ENCODE peak calls at places on chromosomes 11 and 22, in eight cellular contexts. One of them, this sample, is unnamed.

GRCh38 chr11:89136606-89137005 is 41.1 kb upstream of the TYR start:
- DNase-seq in HepG2: no peak
- DNase-seq in K562: no peak
- DNase-seq in HCT116: no peak
- DNase-seq in GM12878: no peak
- DNase-seq in A549: no peak
- DNase-seq in SK-N-SH: no peak
- DNase-seq in H1: no peak
- DNase-seq in this sample: no peak

GRCh38 chr11:2825886-2826678 is 59.5 kb downstream of the CDKN1C start:
- DNase-seq in HepG2: peak
- DNase-seq in K562: no peak
- DNase-seq in HCT116: no peak
- DNase-seq in GM12878: no peak
- DNase-seq in A549: no peak
- DNase-seq in SK-N-SH: peak
- DNase-seq in H1: peak
- DNase-seq in this sample: peak

GRCh38 chr22:37674951-37675929 is at the start of gene LGALS1:
- DNase-seq in HepG2: peak
- DNase-seq in K562: peak
- DNase-seq in HCT116: peak
- DNase-seq in GM12878: no peak
- DNase-seq in A549: peak
- DNase-seq in SK-N-SH: peak
- DNase-seq in H1: no peak
- DNase-seq in this sample: peak

GRCh38 chr22:45296628-45297297 is 12.0 kb downstream of the UPK3A start:
- DNase-seq in HepG2: no peak
- DNase-seq in K562: no peak
- DNase-seq in HCT116: no peak
- DNase-seq in GM12878: no peak
- DNase-seq in A549: no peak
- DNase-seq in SK-N-SH: no peak
- DNase-seq in H1: no peak
- DNase-seq in this sample: no peak

GRCh38 chr22:37675930-37676571 is 615 bp downstream of the LGALS1 start:
- DNase-seq in HepG2: no peak
- DNase-seq in K562: no peak
- DNase-seq in HCT116: no peak
- DNase-seq in GM12878: no peak
- DNase-seq in A549: peak
- DNase-seq in SK-N-SH: peak
- DNase-seq in H1: no peak
- DNase-seq in this sample: no peak

GRCh38 chr11:112610996-112611795 is 350.0 kb upstream of the NCAM1 start:
- DNase-seq in HepG2: no peak
- DNase-seq in K562: no peak
- DNase-seq in HCT116: no peak
- DNase-seq in GM12878: no peak
- DNase-seq in A549: no peak
- DNase-seq in SK-N-SH: no peak
- DNase-seq in H1: no peak
- DNase-seq in this sample: no peak

GRCh38 chr11:129972596-129972995 is 30.0 kb downstream of the PRDM10 start:
- DNase-seq in HepG2: no peak
- DNase-seq in K562: no peak
- DNase-seq in HCT116: no peak
- DNase-seq in GM12878: no peak
- DNase-seq in A549: no peak
- DNase-seq in SK-N-SH: no peak
- DNase-seq in H1: no peak
- DNase-seq in this sample: no peak

GRCh38 chr11:122069946-122070345 is 46.1 kb downstream of the BLID start:
- DNase-seq in HepG2: peak
- DNase-seq in K562: no peak
- DNase-seq in HCT116: no peak
- DNase-seq in GM12878: no peak
- DNase-seq in A549: peak
- DNase-seq in SK-N-SH: peak
- DNase-seq in H1: no peak
- DNase-seq in this sample: peak

GRCh38 chr11:47488111-47488510 is 39.2 kb upstream of the RAPSN start:
- DNase-seq in HepG2: peak
- DNase-seq in K562: no peak
- DNase-seq in HCT116: no peak
- DNase-seq in GM12878: no peak
- DNase-seq in A549: no peak
- DNase-seq in SK-N-SH: no peak
- DNase-seq in H1: no peak
- DNase-seq in this sample: no peak

GRCh38 chr22:19422440-19423301 is 8.9 kb downstream of the HIRA start:
- DNase-seq in HepG2: no peak
- DNase-seq in K562: no peak
- DNase-seq in HCT116: no peak
- DNase-seq in GM12878: no peak
- DNase-seq in A549: no peak
- DNase-seq in SK-N-SH: no peak
- DNase-seq in H1: no peak
- DNase-seq in this sample: no peak

GRCh38 chr22:45642966-45643365 is 28.7 kb upstream of the ATXN10 start:
- DNase-seq in HepG2: no peak
- DNase-seq in K562: no peak
- DNase-seq in HCT116: no peak
- DNase-seq in GM12878: no peak
- DNase-seq in A549: no peak
- DNase-seq in SK-N-SH: no peak
- DNase-seq in H1: no peak
- DNase-seq in this sample: no peak

GRCh38 chr11:77009533-77010160 is 24.6 kb upstream of the B3GNT6 start:
- DNase-seq in HepG2: no peak
- DNase-seq in K562: no peak
- DNase-seq in HCT116: no peak
- DNase-seq in GM12878: no peak
- DNase-seq in A549: no peak
- DNase-seq in SK-N-SH: no peak
- DNase-seq in H1: no peak
- DNase-seq in this sample: no peak

GRCh38 chr11:1161410-1162152 is 3.8 kb downstream of the MUC5AC start:
- DNase-seq in HepG2: no peak
- DNase-seq in K562: no peak
- DNase-seq in HCT116: no peak
- DNase-seq in GM12878: no peak
- DNase-seq in A549: no peak
- DNase-seq in SK-N-SH: peak
- DNase-seq in H1: no peak
- DNase-seq in this sample: no peak

GRCh38 chr11:746289-747175 is 732 bp upstream of the TALDO1 start:
- DNase-seq in HepG2: no peak
- DNase-seq in K562: no peak
- DNase-seq in HCT116: no peak
- DNase-seq in GM12878: no peak
- DNase-seq in A549: peak
- DNase-seq in SK-N-SH: no peak
- DNase-seq in H1: no peak
- DNase-seq in this sample: peak

DNA sequence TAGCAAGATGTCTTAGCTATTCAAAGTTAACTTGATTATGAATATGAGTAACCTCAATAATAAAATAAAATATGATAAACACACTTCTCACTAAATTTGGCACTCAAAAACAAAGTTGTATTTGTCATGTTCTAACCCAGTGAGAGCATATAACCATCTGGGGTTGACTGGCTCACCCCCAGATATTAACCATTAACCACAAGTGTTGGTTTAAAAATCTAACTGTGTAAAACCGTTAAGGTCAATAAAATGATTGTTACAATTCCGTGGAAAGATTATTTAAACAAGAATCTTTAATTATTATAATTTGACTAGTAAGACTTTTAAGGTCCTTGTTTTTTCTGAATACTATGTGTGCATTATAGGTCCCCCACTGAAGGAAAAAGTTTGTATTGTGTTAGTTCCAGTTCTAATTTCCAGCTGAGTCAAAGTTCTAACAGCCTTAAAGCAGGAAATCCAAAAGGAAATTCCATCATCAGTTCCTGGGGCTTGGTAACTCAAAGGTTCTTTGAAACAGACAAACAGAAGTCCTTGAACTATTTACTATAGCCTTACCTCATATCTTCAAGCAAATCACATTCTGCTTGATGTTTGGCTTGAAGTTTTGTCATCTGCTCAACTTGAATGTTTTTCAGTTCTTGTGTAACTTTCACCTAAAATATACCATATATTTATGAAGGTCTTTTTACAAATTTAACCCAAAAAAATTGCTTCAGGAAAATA is 2.5 kb downstream of the FCHSD2 start:
- DNase-seq in HepG2: peak
- DNase-seq in K562: no peak
- DNase-seq in HCT116: no peak
- DNase-seq in GM12878: no peak
- DNase-seq in A549: peak
- DNase-seq in SK-N-SH: no peak
- DNase-seq in H1: no peak
- DNase-seq in this sample: peak
- TF ChIP-seq RAD21 in HepG2: no peak
- TF ChIP-seq RAD21 in K562: no peak
- TF ChIP-seq RAD21 in HCT116: no peak
- TF ChIP-seq RAD21 in GM12878: no peak
- TF ChIP-seq RAD21 in A549: no peak
- TF ChIP-seq RAD21 in SK-N-SH: no peak
- TF ChIP-seq RAD21 in H1: no peak
- TF ChIP-seq RAD21 in this sample: no peak

GRCh38 chr22:39405346-39406085 is 5.9 kb downstream of the TAB1 start:
- DNase-seq in HepG2: no peak
- DNase-seq in K562: no peak
- DNase-seq in HCT116: no peak
- DNase-seq in GM12878: no peak
- DNase-seq in A549: no peak
- DNase-seq in SK-N-SH: no peak
- DNase-seq in H1: no peak
- DNase-seq in this sample: peak
- TF ChIP-seq RAD21 in HepG2: no peak
- TF ChIP-seq RAD21 in K562: no peak
- TF ChIP-seq RAD21 in HCT116: no peak
- TF ChIP-seq RAD21 in GM12878: no peak
- TF ChIP-seq RAD21 in A549: no peak
- TF ChIP-seq RAD21 in SK-N-SH: no peak
- TF ChIP-seq RAD21 in H1: no peak
- TF ChIP-seq RAD21 in this sample: no peak

GRCh38 chr22:40271440-40271839 is 74.9 kb upstream of the ADSL start:
- DNase-seq in HepG2: no peak
- DNase-seq in K562: no peak
- DNase-seq in HCT116: no peak
- DNase-seq in GM12878: no peak
- DNase-seq in A549: no peak
- DNase-seq in SK-N-SH: no peak
- DNase-seq in H1: no peak
- DNase-seq in this sample: no peak

GRCh38 chr22:40279017-40279416 is 67.3 kb upstream of the ADSL start:
- DNase-seq in HepG2: no peak
- DNase-seq in K562: no peak
- DNase-seq in HCT116: no peak
- DNase-seq in GM12878: no peak
- DNase-seq in A549: no peak
- DNase-seq in SK-N-SH: no peak
- DNase-seq in H1: no peak
- DNase-seq in this sample: no peak

GRCh38 chr22:40273319-40273718 is 73.0 kb upstream of the ADSL start:
- DNase-seq in HepG2: no peak
- DNase-seq in K562: no peak
- DNase-seq in HCT116: no peak
- DNase-seq in GM12878: no peak
- DNase-seq in A549: no peak
- DNase-seq in SK-N-SH: no peak
- DNase-seq in H1: no peak
- DNase-seq in this sample: no peak

GRCh38 chr22:40281717-40282116 is 64.6 kb upstream of the ADSL start:
- DNase-seq in HepG2: no peak
- DNase-seq in K562: no peak
- DNase-seq in HCT116: no peak
- DNase-seq in GM12878: no peak
- DNase-seq in A549: no peak
- DNase-seq in SK-N-SH: no peak
- DNase-seq in H1: no peak
- DNase-seq in this sample: no peak

DNA sequence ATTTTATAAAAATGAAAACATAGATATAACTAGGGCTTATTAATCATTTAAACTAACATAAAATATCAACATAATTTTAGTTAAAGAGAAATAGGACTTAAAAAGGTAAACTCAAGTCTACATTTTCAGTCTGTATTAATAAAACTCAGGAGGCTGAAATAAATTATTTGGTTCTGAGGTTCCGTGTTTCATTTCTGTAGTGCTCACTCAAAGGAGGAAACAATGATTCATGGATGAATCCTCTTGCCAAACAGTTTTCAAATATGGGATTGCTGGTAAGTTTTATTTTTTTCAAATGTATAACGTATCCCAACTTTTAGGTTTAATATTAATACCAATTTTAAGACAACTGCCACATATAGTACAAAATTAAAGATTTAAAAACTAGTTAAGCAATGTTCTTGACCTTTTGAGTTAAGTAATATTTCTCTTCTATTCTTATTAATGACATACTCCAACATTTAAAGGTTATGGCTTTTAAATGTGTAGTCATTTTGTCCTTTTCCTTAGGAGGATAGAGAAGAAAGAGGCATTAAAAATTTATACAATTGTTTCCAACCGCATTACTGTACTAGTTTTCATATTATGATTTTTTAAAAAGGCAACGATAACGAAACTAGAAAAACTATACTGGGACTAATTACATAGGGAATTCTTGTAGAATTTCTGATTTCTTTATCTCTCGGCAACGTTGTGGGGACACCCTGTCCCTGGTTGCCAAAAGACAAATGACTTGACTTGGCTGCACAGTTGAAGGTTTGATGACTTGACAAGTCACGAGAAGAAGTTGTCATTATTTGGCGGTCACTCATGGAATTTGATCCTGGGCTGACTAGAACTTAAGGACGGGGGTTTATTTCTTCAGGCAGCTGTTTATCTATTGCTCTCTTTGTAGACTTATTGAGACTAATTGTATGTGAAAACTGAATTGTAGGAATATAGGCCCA is 69.2 kb upstream of the ADSL start:
- DNase-seq in HepG2: no peak
- DNase-seq in K562: no peak
- DNase-seq in HCT116: no peak
- DNase-seq in GM12878: no peak
- DNase-seq in A549: no peak
- DNase-seq in SK-N-SH: no peak
- DNase-seq in H1: no peak
- DNase-seq in this sample: peak
- TF ChIP-seq RAD21 in HepG2: no peak
- TF ChIP-seq RAD21 in K562: no peak
- TF ChIP-seq RAD21 in HCT116: no peak
- TF ChIP-seq RAD21 in GM12878: no peak
- TF ChIP-seq RAD21 in A549: no peak
- TF ChIP-seq RAD21 in SK-N-SH: no peak
- TF ChIP-seq RAD21 in H1: no peak
- TF ChIP-seq RAD21 in this sample: no peak

DNA sequence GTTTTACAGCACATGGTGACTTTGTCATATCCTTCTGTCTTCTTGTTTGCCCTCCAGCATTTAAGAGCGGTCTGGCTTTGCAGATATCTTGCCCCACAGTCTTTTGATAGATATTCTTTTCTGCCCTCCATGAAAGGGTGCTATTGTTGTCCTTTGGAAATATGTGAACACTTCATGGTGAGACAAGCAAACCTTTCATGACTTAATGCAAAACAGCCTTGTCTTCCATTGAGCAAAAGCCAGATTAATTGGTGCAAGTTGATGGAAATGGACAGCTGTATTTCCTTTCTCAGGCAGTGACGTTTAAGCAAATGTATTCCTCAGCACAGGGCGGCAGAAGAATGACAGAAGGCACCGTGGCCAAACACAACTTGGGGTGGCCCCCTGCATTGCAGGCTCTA is 4.4 kb downstream of the DCPS start:
- DNase-seq in HepG2: no peak
- DNase-seq in K562: no peak
- DNase-seq in HCT116: no peak
- DNase-seq in GM12878: no peak
- DNase-seq in A549: no peak
- DNase-seq in SK-N-SH: no peak
- DNase-seq in H1: no peak
- DNase-seq in this sample: no peak
- TF ChIP-seq RAD21 in HepG2: no peak
- TF ChIP-seq RAD21 in K562: no peak
- TF ChIP-seq RAD21 in HCT116: no peak
- TF ChIP-seq RAD21 in GM12878: no peak
- TF ChIP-seq RAD21 in A549: no peak
- TF ChIP-seq RAD21 in SK-N-SH: no peak
- TF ChIP-seq RAD21 in H1: no peak
- TF ChIP-seq RAD21 in this sample: no peak